ENCODE peak calls at places on chromosome 4, in five cellular contexts. L, V, Y, C and I are unnamed samples.

GRCh38 chr4:4416981-4417380 is 30.1 kb downstream of the NSG1 start:
- DNase-seq in V (no peak), C (no peak), L (no peak), Y (no peak), I (no peak)

GRCh38 chr4:134276476-134276875 is 74.9 kb upstream of the PABPC4L start:
- DNase-seq in L (no peak), V (no peak), C (no peak), Y (no peak), I (no peak)

GRCh38 chr4:86977621-86978184 is 42.9 kb downstream of the AFF1 start:
- DNase-seq in V (peak; percentile 86), C (peak; percentile 27), Y (no peak), L (peak; percentile 35), I (no peak)

GRCh38 chr4:123616970-123617392 is 220.4 kb downstream of the SPRY1 start:
- DNase-seq in Y (peak; percentile 22), L (peak; percentile 66), C (no peak), V (peak; percentile 34), I (no peak)

GRCh38 chr4:25950476-25951389 is 36.7 kb downstream of the SMIM20 start:
- DNase-seq in Y (no peak), V (no peak), C (peak; percentile 13), L (no peak), I (no peak)

GRCh38 chr4:85409251-85409650 is 65.7 kb upstream of the ARHGAP24 start:
- DNase-seq in L (no peak), Y (no peak), V (no peak), C (no peak), I (no peak)

GRCh38 chr4:153152453-153153338 is 51.5 kb upstream of the TRIM2 start:
- DNase-seq in Y (peak; percentile 55), V (no peak), C (peak; percentile 56), L (no peak), I (peak; percentile 29)

GRCh38 chr4:70473691-70474090 is 1.7 kb downstream of the MUC7 start:
- DNase-seq in Y (no peak), L (no peak), V (no peak), C (no peak), I (no peak)

GRCh38 chr4:174324725-174325124 is 41.0 kb downstream of the CEP44 start:
- DNase-seq in Y (no peak), V (peak; percentile 94), L (no peak), C (no peak), I (no peak)

GRCh38 chr4:110195561-110196205 is 2.7 kb downstream of the ELOVL6 start:
- DNase-seq in Y (no peak), C (peak; percentile 17), V (peak; percentile 24), L (peak; percentile 51), I (no peak)

GRCh38 chr4:102723511-102723910 is 37.3 kb downstream of the MANBA start:
- DNase-seq in V (peak; percentile 27), Y (no peak), L (no peak), C (no peak), I (no peak)

GRCh38 chr4:67438975-67439374 is 106.3 kb downstream of the CENPC start:
- DNase-seq in V (no peak), C (no peak), L (no peak), Y (no peak), I (no peak)

GRCh38 chr4:54189140-54189539 is 40.0 kb upstream of the PDGFRA start:
- DNase-seq in V (no peak), L (no peak), Y (no peak), C (no peak), I (no peak)

GRCh38 chr4:70559216-70559830 is 32.7 kb upstream of the AMBN start:
- DNase-seq in V (peak; percentile 38), C (peak; percentile 46), L (peak; percentile 73), Y (peak; percentile 13), I (no peak)

GRCh38 chr4:24969486-24969885 is 56.6 kb upstream of the CCDC149 start:
- DNase-seq in V (no peak), L (no peak), Y (no peak), C (no peak), I (no peak)

GRCh38 chr4:29304595-29304994 is 1415.6 kb upstream of the PCDH7 start:
- DNase-seq in C (no peak), Y (no peak), L (no peak), V (peak; percentile 50), I (no peak)

GRCh38 chr4:189124149-189124758 is 816.4 kb upstream of the FRG1 start:
- DNase-seq in L (peak; percentile 37), Y (peak; percentile 60), V (peak; percentile 65), C (peak; percentile 6), I (no peak)

GRCh38 chr4:149638073-149638472 is 177.6 kb downstream of the IQCM start:
- DNase-seq in Y (no peak), L (no peak), V (peak; percentile 49), C (no peak), I (no peak)

GRCh38 chr4:154503598-154503997 is 12.0 kb upstream of the DCHS2 start:
- DNase-seq in L (peak; percentile 47), V (peak; percentile 41), C (no peak), Y (no peak), I (no peak)

GRCh38 chr4:94605241-94605640 is 152.5 kb upstream of the BMPR1B start:
- DNase-seq in V (no peak), L (no peak), C (no peak), Y (no peak), I (no peak)

GRCh38 chr4:93719552-93719951 is 109.0 kb upstream of the ATOH1 start:
- DNase-seq in L (no peak), Y (no peak), C (no peak), V (no peak), I (no peak)

GRCh38 chr4:103498161-103499070 is 221.4 kb downstream of the TACR3 start:
- DNase-seq in C (no peak), Y (no peak), L (no peak), V (peak; percentile 95), I (no peak)

GRCh38 chr4:2792711-2793577 is at the start of gene SH3BP2:
- DNase-seq in L (peak; percentile 72), Y (peak; percentile 51), V (no peak), C (no peak), I (peak; percentile 52)

GRCh38 chr4:174136013-174136412 is 147.5 kb downstream of the FBXO8 start:
- DNase-seq in L (no peak), V (peak; percentile 28), Y (no peak), C (peak; percentile 32), I (no peak)

GRCh38 chr4:147704846-147705245 is 20.9 kb upstream of the PRMT9 start:
- DNase-seq in Y (no peak), V (no peak), L (no peak), C (no peak), I (no peak)

GRCh38 chr4:138659041-138659565 is 356.5 kb upstream of the NOCT start:
- DNase-seq in Y (no peak), L (no peak), C (no peak), V (no peak), I (no peak)

GRCh38 chr4:3257691-3258482 is 8.9 kb downstream of the MSANTD1 start:
- DNase-seq in C (peak; percentile 39), V (peak; percentile 56), L (peak; percentile 73), Y (no peak), I (peak; percentile 18)

GRCh38 chr4:95676190-95676589 is 127.4 kb upstream of the UNC5C start:
- DNase-seq in C (no peak), V (no peak), Y (no peak), L (no peak), I (no peak)